ENCODE peak calls at places on chromosomes 2 and 18, in ten cellular contexts. One of them, this sample, is unnamed.

GRCh38 chr18:68948622-68949021 is 150.7 kb downstream of the CCDC102B start:
- DNase-seq in T47D: no peak
- DNase-seq in colonic mucosa: no peak
- DNase-seq in ecto neural progenitor cell: no peak
- DNase-seq in non-pigmented ciliary epithelial cell: no peak
- DNase-seq in T-helper 2 cell: no peak
- DNase-seq in activated naive CD4-positive, alpha-beta T cell treated with anti-CD3 and anti-CD28 coated beads for 36 hours: no peak
- DNase-seq in A172: no peak
- DNase-seq in stimulated activated CD4-positive, alpha-beta T cell treated with anti-CD3 and anti-CD28 coated beads, Interleukin-15, amount 100 ng/mL, for 1 hour: no peak
- DNase-seq in NCI-H1092 treated with DMSO at 0.1 percent for 48 hours: no peak
- DNase-seq in this sample: no peak

GRCh38 chr2:72012886-72013574 is 134.6 kb downstream of the CYP26B1 start:
- DNase-seq in T47D: no peak
- DNase-seq in colonic mucosa: peak
- DNase-seq in ecto neural progenitor cell: peak
- DNase-seq in non-pigmented ciliary epithelial cell: no peak
- DNase-seq in T-helper 2 cell: no peak
- DNase-seq in activated naive CD4-positive, alpha-beta T cell treated with anti-CD3 and anti-CD28 coated beads for 36 hours: no peak
- DNase-seq in A172: no peak
- DNase-seq in stimulated activated CD4-positive, alpha-beta T cell treated with anti-CD3 and anti-CD28 coated beads, Interleukin-15, amount 100 ng/mL, for 1 hour: no peak
- DNase-seq in NCI-H1092 treated with DMSO at 0.1 percent for 48 hours: no peak
- DNase-seq in this sample: peak

GRCh38 chr18:49548266-49548665 is 13.6 kb upstream of the LIPG start:
- DNase-seq in T47D: no peak
- DNase-seq in colonic mucosa: no peak
- DNase-seq in ecto neural progenitor cell: no peak
- DNase-seq in non-pigmented ciliary epithelial cell: peak
- DNase-seq in T-helper 2 cell: no peak
- DNase-seq in activated naive CD4-positive, alpha-beta T cell treated with anti-CD3 and anti-CD28 coated beads for 36 hours: no peak
- DNase-seq in A172: peak
- DNase-seq in stimulated activated CD4-positive, alpha-beta T cell treated with anti-CD3 and anti-CD28 coated beads, Interleukin-15, amount 100 ng/mL, for 1 hour: no peak
- DNase-seq in NCI-H1092 treated with DMSO at 0.1 percent for 48 hours: no peak
- DNase-seq in this sample: no peak

GRCh38 chr18:36733150-36733549 is 95.7 kb downstream of the TPGS2 start:
- DNase-seq in T47D: no peak
- DNase-seq in colonic mucosa: no peak
- DNase-seq in ecto neural progenitor cell: no peak
- DNase-seq in non-pigmented ciliary epithelial cell: no peak
- DNase-seq in T-helper 2 cell: no peak
- DNase-seq in activated naive CD4-positive, alpha-beta T cell treated with anti-CD3 and anti-CD28 coated beads for 36 hours: no peak
- DNase-seq in A172: no peak
- DNase-seq in stimulated activated CD4-positive, alpha-beta T cell treated with anti-CD3 and anti-CD28 coated beads, Interleukin-15, amount 100 ng/mL, for 1 hour: no peak
- DNase-seq in NCI-H1092 treated with DMSO at 0.1 percent for 48 hours: no peak
- DNase-seq in this sample: no peak

GRCh38 chr18:50750546-50750945 is 69.3 kb downstream of the MRO start:
- DNase-seq in T47D: no peak
- DNase-seq in colonic mucosa: no peak
- DNase-seq in ecto neural progenitor cell: no peak
- DNase-seq in non-pigmented ciliary epithelial cell: no peak
- DNase-seq in T-helper 2 cell: no peak
- DNase-seq in activated naive CD4-positive, alpha-beta T cell treated with anti-CD3 and anti-CD28 coated beads for 36 hours: no peak
- DNase-seq in A172: no peak
- DNase-seq in stimulated activated CD4-positive, alpha-beta T cell treated with anti-CD3 and anti-CD28 coated beads, Interleukin-15, amount 100 ng/mL, for 1 hour: no peak
- DNase-seq in NCI-H1092 treated with DMSO at 0.1 percent for 48 hours: no peak
- DNase-seq in this sample: no peak

GRCh38 chr18:76437011-76437410 is 58.0 kb downstream of the ZNF516 start:
- DNase-seq in T47D: no peak
- DNase-seq in colonic mucosa: no peak
- DNase-seq in ecto neural progenitor cell: no peak
- DNase-seq in non-pigmented ciliary epithelial cell: no peak
- DNase-seq in T-helper 2 cell: no peak
- DNase-seq in activated naive CD4-positive, alpha-beta T cell treated with anti-CD3 and anti-CD28 coated beads for 36 hours: no peak
- DNase-seq in A172: no peak
- DNase-seq in stimulated activated CD4-positive, alpha-beta T cell treated with anti-CD3 and anti-CD28 coated beads, Interleukin-15, amount 100 ng/mL, for 1 hour: no peak
- DNase-seq in NCI-H1092 treated with DMSO at 0.1 percent for 48 hours: no peak
- DNase-seq in this sample: no peak

GRCh38 chr2:165361511-165361910 is 108.0 kb upstream of the CSRNP3 start:
- DNase-seq in T47D: no peak
- DNase-seq in colonic mucosa: no peak
- DNase-seq in ecto neural progenitor cell: no peak
- DNase-seq in non-pigmented ciliary epithelial cell: no peak
- DNase-seq in T-helper 2 cell: no peak
- DNase-seq in activated naive CD4-positive, alpha-beta T cell treated with anti-CD3 and anti-CD28 coated beads for 36 hours: no peak
- DNase-seq in A172: no peak
- DNase-seq in stimulated activated CD4-positive, alpha-beta T cell treated with anti-CD3 and anti-CD28 coated beads, Interleukin-15, amount 100 ng/mL, for 1 hour: no peak
- DNase-seq in NCI-H1092 treated with DMSO at 0.1 percent for 48 hours: no peak
- DNase-seq in this sample: no peak

GRCh38 chr2:98188351-98189046 is 101.5 kb downstream of the VWA3B start:
- DNase-seq in T47D: peak
- DNase-seq in colonic mucosa: no peak
- DNase-seq in ecto neural progenitor cell: no peak
- DNase-seq in non-pigmented ciliary epithelial cell: no peak
- DNase-seq in T-helper 2 cell: no peak
- DNase-seq in activated naive CD4-positive, alpha-beta T cell treated with anti-CD3 and anti-CD28 coated beads for 36 hours: no peak
- DNase-seq in A172: peak
- DNase-seq in stimulated activated CD4-positive, alpha-beta T cell treated with anti-CD3 and anti-CD28 coated beads, Interleukin-15, amount 100 ng/mL, for 1 hour: no peak
- DNase-seq in NCI-H1092 treated with DMSO at 0.1 percent for 48 hours: no peak
- DNase-seq in this sample: no peak

GRCh38 chr18:21362921-21363320 is 120.9 kb downstream of the GREB1L start:
- DNase-seq in T47D: no peak
- DNase-seq in colonic mucosa: no peak
- DNase-seq in ecto neural progenitor cell: no peak
- DNase-seq in non-pigmented ciliary epithelial cell: no peak
- DNase-seq in T-helper 2 cell: no peak
- DNase-seq in activated naive CD4-positive, alpha-beta T cell treated with anti-CD3 and anti-CD28 coated beads for 36 hours: no peak
- DNase-seq in A172: no peak
- DNase-seq in stimulated activated CD4-positive, alpha-beta T cell treated with anti-CD3 and anti-CD28 coated beads, Interleukin-15, amount 100 ng/mL, for 1 hour: no peak
- DNase-seq in NCI-H1092 treated with DMSO at 0.1 percent for 48 hours: no peak
- DNase-seq in this sample: no peak

GRCh38 chr18:48607049-48607984 is 68.5 kb downstream of the CTIF start:
- DNase-seq in T47D: peak
- DNase-seq in colonic mucosa: no peak
- DNase-seq in ecto neural progenitor cell: no peak
- DNase-seq in non-pigmented ciliary epithelial cell: peak
- DNase-seq in T-helper 2 cell: no peak
- DNase-seq in activated naive CD4-positive, alpha-beta T cell treated with anti-CD3 and anti-CD28 coated beads for 36 hours: no peak
- DNase-seq in A172: peak
- DNase-seq in stimulated activated CD4-positive, alpha-beta T cell treated with anti-CD3 and anti-CD28 coated beads, Interleukin-15, amount 100 ng/mL, for 1 hour: no peak
- DNase-seq in NCI-H1092 treated with DMSO at 0.1 percent for 48 hours: no peak
- DNase-seq in this sample: peak

GRCh38 chr2:127589876-127590275 is 54.4 kb downstream of the MYO7B start:
- DNase-seq in T47D: no peak
- DNase-seq in colonic mucosa: no peak
- DNase-seq in ecto neural progenitor cell: peak
- DNase-seq in non-pigmented ciliary epithelial cell: no peak
- DNase-seq in T-helper 2 cell: no peak
- DNase-seq in activated naive CD4-positive, alpha-beta T cell treated with anti-CD3 and anti-CD28 coated beads for 36 hours: no peak
- DNase-seq in A172: no peak
- DNase-seq in stimulated activated CD4-positive, alpha-beta T cell treated with anti-CD3 and anti-CD28 coated beads, Interleukin-15, amount 100 ng/mL, for 1 hour: no peak
- DNase-seq in NCI-H1092 treated with DMSO at 0.1 percent for 48 hours: no peak
- DNase-seq in this sample: no peak

GRCh38 chr18:74485860-74486849 is 10.0 kb upstream of the CNDP2 start:
- DNase-seq in T47D: no peak
- DNase-seq in colonic mucosa: no peak
- DNase-seq in ecto neural progenitor cell: no peak
- DNase-seq in non-pigmented ciliary epithelial cell: no peak
- DNase-seq in T-helper 2 cell: no peak
- DNase-seq in activated naive CD4-positive, alpha-beta T cell treated with anti-CD3 and anti-CD28 coated beads for 36 hours: no peak
- DNase-seq in A172: no peak
- DNase-seq in stimulated activated CD4-positive, alpha-beta T cell treated with anti-CD3 and anti-CD28 coated beads, Interleukin-15, amount 100 ng/mL, for 1 hour: no peak
- DNase-seq in NCI-H1092 treated with DMSO at 0.1 percent for 48 hours: peak
- DNase-seq in this sample: no peak

GRCh38 chr18:67549946-67550345 is 33.4 kb upstream of the DSEL start:
- DNase-seq in T47D: no peak
- DNase-seq in colonic mucosa: no peak
- DNase-seq in ecto neural progenitor cell: no peak
- DNase-seq in non-pigmented ciliary epithelial cell: no peak
- DNase-seq in T-helper 2 cell: no peak
- DNase-seq in activated naive CD4-positive, alpha-beta T cell treated with anti-CD3 and anti-CD28 coated beads for 36 hours: no peak
- DNase-seq in A172: no peak
- DNase-seq in stimulated activated CD4-positive, alpha-beta T cell treated with anti-CD3 and anti-CD28 coated beads, Interleukin-15, amount 100 ng/mL, for 1 hour: no peak
- DNase-seq in NCI-H1092 treated with DMSO at 0.1 percent for 48 hours: no peak
- DNase-seq in this sample: peak

GRCh38 chr2:72150157-72150960 is 2.7 kb upstream of the CYP26B1 start:
- DNase-seq in T47D: peak
- DNase-seq in colonic mucosa: peak
- DNase-seq in ecto neural progenitor cell: peak
- DNase-seq in non-pigmented ciliary epithelial cell: no peak
- DNase-seq in T-helper 2 cell: no peak
- DNase-seq in activated naive CD4-positive, alpha-beta T cell treated with anti-CD3 and anti-CD28 coated beads for 36 hours: peak
- DNase-seq in A172: peak
- DNase-seq in stimulated activated CD4-positive, alpha-beta T cell treated with anti-CD3 and anti-CD28 coated beads, Interleukin-15, amount 100 ng/mL, for 1 hour: peak
- DNase-seq in NCI-H1092 treated with DMSO at 0.1 percent for 48 hours: peak
- DNase-seq in this sample: peak

GRCh38 chr2:123144082-123144481 is 881.0 kb upstream of the CNTNAP5 start:
- DNase-seq in T47D: no peak
- DNase-seq in colonic mucosa: no peak
- DNase-seq in ecto neural progenitor cell: no peak
- DNase-seq in non-pigmented ciliary epithelial cell: no peak
- DNase-seq in T-helper 2 cell: no peak
- DNase-seq in activated naive CD4-positive, alpha-beta T cell treated with anti-CD3 and anti-CD28 coated beads for 36 hours: no peak
- DNase-seq in A172: no peak
- DNase-seq in stimulated activated CD4-positive, alpha-beta T cell treated with anti-CD3 and anti-CD28 coated beads, Interleukin-15, amount 100 ng/mL, for 1 hour: no peak
- DNase-seq in NCI-H1092 treated with DMSO at 0.1 percent for 48 hours: no peak
- DNase-seq in this sample: no peak

GRCh38 chr2:148455791-148456190 is 188.8 kb upstream of the EPC2 start:
- DNase-seq in T47D: no peak
- DNase-seq in colonic mucosa: no peak
- DNase-seq in ecto neural progenitor cell: no peak
- DNase-seq in non-pigmented ciliary epithelial cell: no peak
- DNase-seq in T-helper 2 cell: no peak
- DNase-seq in activated naive CD4-positive, alpha-beta T cell treated with anti-CD3 and anti-CD28 coated beads for 36 hours: no peak
- DNase-seq in A172: no peak
- DNase-seq in stimulated activated CD4-positive, alpha-beta T cell treated with anti-CD3 and anti-CD28 coated beads, Interleukin-15, amount 100 ng/mL, for 1 hour: no peak
- DNase-seq in NCI-H1092 treated with DMSO at 0.1 percent for 48 hours: no peak
- DNase-seq in this sample: no peak

GRCh38 chr2:48724278-48724677 is 31.2 kb downstream of the LHCGR start:
- DNase-seq in T47D: no peak
- DNase-seq in colonic mucosa: no peak
- DNase-seq in ecto neural progenitor cell: no peak
- DNase-seq in non-pigmented ciliary epithelial cell: no peak
- DNase-seq in T-helper 2 cell: no peak
- DNase-seq in activated naive CD4-positive, alpha-beta T cell treated with anti-CD3 and anti-CD28 coated beads for 36 hours: no peak
- DNase-seq in A172: no peak
- DNase-seq in stimulated activated CD4-positive, alpha-beta T cell treated with anti-CD3 and anti-CD28 coated beads, Interleukin-15, amount 100 ng/mL, for 1 hour: no peak
- DNase-seq in NCI-H1092 treated with DMSO at 0.1 percent for 48 hours: no peak
- DNase-seq in this sample: no peak

GRCh38 chr2:236237468-236238190 is 26.6 kb downstream of the ASB18 start:
- DNase-seq in T47D: no peak
- DNase-seq in colonic mucosa: no peak
- DNase-seq in ecto neural progenitor cell: peak
- DNase-seq in non-pigmented ciliary epithelial cell: no peak
- DNase-seq in T-helper 2 cell: no peak
- DNase-seq in activated naive CD4-positive, alpha-beta T cell treated with anti-CD3 and anti-CD28 coated beads for 36 hours: no peak
- DNase-seq in A172: no peak
- DNase-seq in stimulated activated CD4-positive, alpha-beta T cell treated with anti-CD3 and anti-CD28 coated beads, Interleukin-15, amount 100 ng/mL, for 1 hour: no peak
- DNase-seq in NCI-H1092 treated with DMSO at 0.1 percent for 48 hours: no peak
- DNase-seq in this sample: no peak

GRCh38 chr2:57139179-57139578 is 907.4 kb upstream of the VRK2 start:
- DNase-seq in T47D: peak
- DNase-seq in colonic mucosa: no peak
- DNase-seq in ecto neural progenitor cell: no peak
- DNase-seq in non-pigmented ciliary epithelial cell: no peak
- DNase-seq in T-helper 2 cell: no peak
- DNase-seq in activated naive CD4-positive, alpha-beta T cell treated with anti-CD3 and anti-CD28 coated beads for 36 hours: no peak
- DNase-seq in A172: no peak
- DNase-seq in stimulated activated CD4-positive, alpha-beta T cell treated with anti-CD3 and anti-CD28 coated beads, Interleukin-15, amount 100 ng/mL, for 1 hour: no peak
- DNase-seq in NCI-H1092 treated with DMSO at 0.1 percent for 48 hours: no peak
- DNase-seq in this sample: no peak

GRCh38 chr2:66851449-66851872 is 416.5 kb downstream of the MEIS1 start:
- DNase-seq in T47D: no peak
- DNase-seq in colonic mucosa: no peak
- DNase-seq in ecto neural progenitor cell: no peak
- DNase-seq in non-pigmented ciliary epithelial cell: peak
- DNase-seq in T-helper 2 cell: no peak
- DNase-seq in activated naive CD4-positive, alpha-beta T cell treated with anti-CD3 and anti-CD28 coated beads for 36 hours: no peak
- DNase-seq in A172: no peak
- DNase-seq in stimulated activated CD4-positive, alpha-beta T cell treated with anti-CD3 and anti-CD28 coated beads, Interleukin-15, amount 100 ng/mL, for 1 hour: no peak
- DNase-seq in NCI-H1092 treated with DMSO at 0.1 percent for 48 hours: no peak
- DNase-seq in this sample: peak

GRCh38 chr2:134142903-134143302 is 111.0 kb upstream of the MGAT5 start:
- DNase-seq in T47D: no peak
- DNase-seq in colonic mucosa: no peak
- DNase-seq in ecto neural progenitor cell: no peak
- DNase-seq in non-pigmented ciliary epithelial cell: no peak
- DNase-seq in T-helper 2 cell: no peak
- DNase-seq in activated naive CD4-positive, alpha-beta T cell treated with anti-CD3 and anti-CD28 coated beads for 36 hours: no peak
- DNase-seq in A172: peak
- DNase-seq in stimulated activated CD4-positive, alpha-beta T cell treated with anti-CD3 and anti-CD28 coated beads, Interleukin-15, amount 100 ng/mL, for 1 hour: no peak
- DNase-seq in NCI-H1092 treated with DMSO at 0.1 percent for 48 hours: no peak
- DNase-seq in this sample: no peak

GRCh38 chr18:13628211-13628610 is 98.1 kb downstream of the FAM210A start:
- DNase-seq in T47D: no peak
- DNase-seq in colonic mucosa: no peak
- DNase-seq in ecto neural progenitor cell: no peak
- DNase-seq in non-pigmented ciliary epithelial cell: no peak
- DNase-seq in T-helper 2 cell: no peak
- DNase-seq in activated naive CD4-positive, alpha-beta T cell treated with anti-CD3 and anti-CD28 coated beads for 36 hours: no peak
- DNase-seq in A172: no peak
- DNase-seq in stimulated activated CD4-positive, alpha-beta T cell treated with anti-CD3 and anti-CD28 coated beads, Interleukin-15, amount 100 ng/mL, for 1 hour: no peak
- DNase-seq in NCI-H1092 treated with DMSO at 0.1 percent for 48 hours: no peak
- DNase-seq in this sample: no peak

GRCh38 chr2:73890301-73891092 is 2.3 kb upstream of the ACTG2 start:
- DNase-seq in T47D: no peak
- DNase-seq in colonic mucosa: no peak
- DNase-seq in ecto neural progenitor cell: no peak
- DNase-seq in non-pigmented ciliary epithelial cell: no peak
- DNase-seq in T-helper 2 cell: no peak
- DNase-seq in activated naive CD4-positive, alpha-beta T cell treated with anti-CD3 and anti-CD28 coated beads for 36 hours: no peak
- DNase-seq in A172: no peak
- DNase-seq in stimulated activated CD4-positive, alpha-beta T cell treated with anti-CD3 and anti-CD28 coated beads, Interleukin-15, amount 100 ng/mL, for 1 hour: no peak
- DNase-seq in NCI-H1092 treated with DMSO at 0.1 percent for 48 hours: no peak
- DNase-seq in this sample: no peak

GRCh38 chr2:234595829-234596228 is 98.9 kb upstream of the ARL4C start:
- DNase-seq in T47D: no peak
- DNase-seq in colonic mucosa: no peak
- DNase-seq in ecto neural progenitor cell: no peak
- DNase-seq in non-pigmented ciliary epithelial cell: peak
- DNase-seq in T-helper 2 cell: no peak
- DNase-seq in activated naive CD4-positive, alpha-beta T cell treated with anti-CD3 and anti-CD28 coated beads for 36 hours: no peak
- DNase-seq in A172: peak
- DNase-seq in stimulated activated CD4-positive, alpha-beta T cell treated with anti-CD3 and anti-CD28 coated beads, Interleukin-15, amount 100 ng/mL, for 1 hour: no peak
- DNase-seq in NCI-H1092 treated with DMSO at 0.1 percent for 48 hours: no peak
- DNase-seq in this sample: no peak

GRCh38 chr2:219719521-219719920 is 92.1 kb downstream of the SLC4A3 start:
- DNase-seq in T47D: no peak
- DNase-seq in colonic mucosa: no peak
- DNase-seq in ecto neural progenitor cell: no peak
- DNase-seq in non-pigmented ciliary epithelial cell: no peak
- DNase-seq in T-helper 2 cell: no peak
- DNase-seq in activated naive CD4-positive, alpha-beta T cell treated with anti-CD3 and anti-CD28 coated beads for 36 hours: no peak
- DNase-seq in A172: no peak
- DNase-seq in stimulated activated CD4-positive, alpha-beta T cell treated with anti-CD3 and anti-CD28 coated beads, Interleukin-15, amount 100 ng/mL, for 1 hour: no peak
- DNase-seq in NCI-H1092 treated with DMSO at 0.1 percent for 48 hours: no peak
- DNase-seq in this sample: no peak

GRCh38 chr2:241994556-241995213 is 125.2 kb downstream of the RTP5 start:
- DNase-seq in T47D: no peak
- DNase-seq in colonic mucosa: no peak
- DNase-seq in ecto neural progenitor cell: no peak
- DNase-seq in non-pigmented ciliary epithelial cell: no peak
- DNase-seq in T-helper 2 cell: no peak
- DNase-seq in activated naive CD4-positive, alpha-beta T cell treated with anti-CD3 and anti-CD28 coated beads for 36 hours: no peak
- DNase-seq in A172: no peak
- DNase-seq in stimulated activated CD4-positive, alpha-beta T cell treated with anti-CD3 and anti-CD28 coated beads, Interleukin-15, amount 100 ng/mL, for 1 hour: no peak
- DNase-seq in NCI-H1092 treated with DMSO at 0.1 percent for 48 hours: no peak
- DNase-seq in this sample: peak

GRCh38 chr2:234694244-234695013 is 197.5 kb upstream of the ARL4C start:
- DNase-seq in T47D: no peak
- DNase-seq in colonic mucosa: peak
- DNase-seq in ecto neural progenitor cell: peak
- DNase-seq in non-pigmented ciliary epithelial cell: peak
- DNase-seq in T-helper 2 cell: no peak
- DNase-seq in activated naive CD4-positive, alpha-beta T cell treated with anti-CD3 and anti-CD28 coated beads for 36 hours: no peak
- DNase-seq in A172: peak
- DNase-seq in stimulated activated CD4-positive, alpha-beta T cell treated with anti-CD3 and anti-CD28 coated beads, Interleukin-15, amount 100 ng/mL, for 1 hour: no peak
- DNase-seq in NCI-H1092 treated with DMSO at 0.1 percent for 48 hours: no peak
- DNase-seq in this sample: no peak

GRCh38 chr2:9184319-9184807 is 22.2 kb upstream of the ASAP2 start:
- DNase-seq in T47D: no peak
- DNase-seq in colonic mucosa: no peak
- DNase-seq in ecto neural progenitor cell: no peak
- DNase-seq in non-pigmented ciliary epithelial cell: no peak
- DNase-seq in T-helper 2 cell: no peak
- DNase-seq in activated naive CD4-positive, alpha-beta T cell treated with anti-CD3 and anti-CD28 coated beads for 36 hours: no peak
- DNase-seq in A172: no peak
- DNase-seq in stimulated activated CD4-positive, alpha-beta T cell treated with anti-CD3 and anti-CD28 coated beads, Interleukin-15, amount 100 ng/mL, for 1 hour: no peak
- DNase-seq in NCI-H1092 treated with DMSO at 0.1 percent for 48 hours: no peak
- DNase-seq in this sample: no peak

This sample was measured in G401.